ENCODE peak calls at places on chromosomes 12 and 14, in eight cellular contexts. T, K, M, V, F, W, U and Z are unnamed samples.

GRCh38 chr12:64265839-64266238 is 43.7 kb upstream of the KICS2 start:
- DNase-seq in T (no peak), K (no peak), W (no peak), M (no peak), F (no peak), U (no peak), V (no peak), Z (no peak)

GRCh38 chr12:116515674-116516073 is 43.5 kb upstream of the MAP1LC3B2 start:
- DNase-seq in M (no peak), U (no peak), T (no peak), W (no peak), K (no peak), F (no peak), V (no peak), Z (no peak)

GRCh38 chr12:95269892-95270291 is 52.3 kb downstream of the VEZT start:
- DNase-seq in V (no peak), M (no peak), W (no peak), T (no peak), U (no peak), K (no peak), F (no peak), Z (no peak)

GRCh38 chr12:122980192-122981035 is at the start of gene ARL6IP4:
- DNase-seq in V (peak; percentile 63), K (peak; percentile 61), T (peak; percentile 58), F (no peak), U (peak; percentile 74), W (no peak), M (peak; percentile 72), Z (no peak)

GRCh38 chr14:70183991-70184390 is 4.8 kb downstream of the SLC8A3 start:
- DNase-seq in U (no peak), F (no peak), T (no peak), V (no peak), K (no peak), W (no peak), M (no peak), Z (no peak)

GRCh38 chr12:84043355-84043754 is 869.2 kb downstream of the SLC6A15 start:
- DNase-seq in V (no peak), T (no peak), K (no peak), F (no peak), W (no peak), M (no peak), U (no peak), Z (no peak)

GRCh38 chr14:95519699-95520098 is 3.2 kb upstream of the SYNE3 start:
- DNase-seq in K (peak; percentile 81), F (peak; percentile 73), W (peak; percentile 85), V (peak; percentile 78), M (peak; percentile 63), U (no peak), T (no peak), Z (peak; percentile 69)

GRCh38 chr14:60800409-60800808 is 65.8 kb downstream of the MNAT1 start:
- DNase-seq in F (no peak), K (no peak), M (no peak), U (no peak), V (no peak), W (no peak), T (no peak), Z (no peak)

GRCh38 chr12:110382683-110383082 is 20.8 kb downstream of the ANAPC7 start:
- DNase-seq in K (no peak), F (no peak), V (no peak), W (no peak), U (no peak), T (no peak), M (no peak), Z (no peak)

GRCh38 chr12:123987022-123987421 is 14.0 kb downstream of the ZNF664 start:
- DNase-seq in W (no peak), K (no peak), U (no peak), V (no peak), F (no peak), T (no peak), M (no peak), Z (no peak)

GRCh38 chr12:13362260-13362841 is 165.8 kb downstream of the EMP1 start:
- DNase-seq in K (peak; percentile 53), W (peak; percentile 13), F (no peak), U (peak; percentile 63), M (peak; percentile 35), T (peak; percentile 25), V (peak; percentile 55), Z (no peak)

GRCh38 chr12:94289551-94290312 is 141.4 kb downstream of the PLXNC1 start:
- DNase-seq in M (no peak), T (no peak), K (peak; percentile 73), F (peak; percentile 89), V (no peak), U (no peak), W (peak; percentile 51), Z (peak; percentile 32)

GRCh38 chr14:104438166-104438887 is 141.2 kb upstream of the C14orf180 start:
- DNase-seq in M (no peak), F (no peak), K (no peak), U (no peak), T (no peak), W (no peak), V (no peak), Z (no peak)

GRCh38 chr12:54932691-54933090 is 51.9 kb downstream of the TESPA1 start:
- DNase-seq in M (no peak), T (no peak), K (no peak), W (no peak), F (no peak), V (no peak), U (no peak), Z (no peak)

GRCh38 chr12:104792570-104792969 is 165.5 kb downstream of the SLC41A2 start:
- DNase-seq in U (no peak), F (peak; percentile 74), K (peak; percentile 93), T (no peak), V (no peak), M (no peak), W (peak; percentile 80), Z (peak; percentile 68)

GRCh38 chr12:41967668-41968649 is 176.7 kb downstream of the GXYLT1 start:
- DNase-seq in U (no peak), W (no peak), T (no peak), M (no peak), V (no peak), K (peak; percentile 46), F (no peak), Z (no peak)

GRCh38 chr14:89406941-89407340 is 10.1 kb downstream of the FOXN3 start:
- DNase-seq in W (no peak), T (no peak), K (no peak), U (no peak), V (no peak), F (no peak), M (no peak), Z (no peak)

GRCh38 chr12:15276088-15276698 is 46.1 kb upstream of the PTPRO start:
- DNase-seq in F (no peak), V (no peak), W (peak; percentile 18), T (no peak), K (peak; percentile 45), M (no peak), U (no peak), Z (no peak)

GRCh38 chr12:1644523-1645438 is 15.8 kb downstream of the WNT5B start:
- DNase-seq in T (no peak), F (no peak), M (peak; percentile 83), V (no peak), U (peak; percentile 55), W (peak; percentile 74), K (peak; percentile 91), Z (peak; percentile 51)

GRCh38 chr12:1776139-1776975 is 44.0 kb upstream of the LRTM2 start:
- DNase-seq in U (no peak), W (peak; percentile 62), T (no peak), K (peak; percentile 66), F (peak; percentile 45), V (no peak), M (no peak), Z (no peak)

GRCh38 chr12:72271401-72271740 is 799 bp upstream of the TRHDE start:
- DNase-seq in U (peak; percentile 22), W (no peak), V (no peak), F (no peak), M (no peak), T (no peak), K (peak; percentile 68), Z (no peak)

GRCh38 chr12:25100738-25101445 is 94.1 kb downstream of the DNAI7 start:
- DNase-seq in V (no peak), T (no peak), F (no peak), W (no peak), K (no peak), M (no peak), U (no peak), Z (no peak)

GRCh38 chr14:54815016-54815415 is 87.6 kb downstream of the GCH1 start:
- DNase-seq in F (no peak), K (peak; percentile 13), T (no peak), W (no peak), U (no peak), V (no peak), M (no peak), Z (no peak)